ENCODE peak calls at places on chromosomes 13 and 19, in five cellular contexts. Z is fibroblast of mammary gland; T is kidney epithelial cell; L is tibial artery; N is CD8-positive, alpha-beta T cell. I is an unnamed sample.

GRCh38 chr13:27965740-27966640 is 3.1 kb downstream of the CDX2 start:
- DNase-seq in T (no peak), N (no peak), L (no peak), Z (no peak), I (no peak)

GRCh38 chr19:52716578-52716977 is 18.3 kb downstream of the ZNF611 start:
- DNase-seq in Z (no peak), N (no peak), T (no peak), L (no peak), I (no peak)

GRCh38 chr13:113766035-113766800 is 7.2 kb downstream of the TMEM255B start:
- DNase-seq in Z (no peak), T (no peak), N (no peak), L (no peak), I (no peak)

GRCh38 chr13:66405908-66406802 is 824.0 kb downstream of the PCDH9 start:
- DNase-seq in L (no peak), Z (peak), N (no peak), T (peak), I (peak)

GRCh38 chr13:52615817-52616216 is 26.4 kb upstream of the HNRNPA1L2 start:
- DNase-seq in N (no peak), T (no peak), L (no peak), Z (peak), I (no peak)

GRCh38 chr19:20321139-20321656 is 154.2 kb downstream of the ZNF486 start:
- DNase-seq in Z (no peak), L (no peak), T (no peak), N (no peak), I (no peak)

GRCh38 chr19:56765107-56765506 is 75.4 kb downstream of the PEG3 start:
- DNase-seq in T (no peak), L (no peak), Z (peak), N (no peak), I (no peak)

GRCh38 chr19:58052256-58052655 is 6.8 kb upstream of the ZNF135 start:
- DNase-seq in L (no peak), Z (no peak), T (no peak), N (no peak), I (no peak)

GRCh38 chr13:66409542-66409941 is 820.6 kb downstream of the PCDH9 start:
- DNase-seq in L (no peak), T (no peak), N (no peak), Z (no peak), I (no peak)

GRCh38 chr13:47901451-47901850 is 99.6 kb downstream of the SUCLA2 start:
- DNase-seq in N (no peak), Z (peak), T (no peak), L (no peak), I (peak)

GRCh38 chr19:44848036-44848804 is 2.1 kb downstream of the NECTIN2 start:
- DNase-seq in T (peak), L (peak), N (no peak), Z (peak), I (peak)

GRCh38 chr19:8306235-8307054 is 1.7 kb downstream of the CD320 start:
- DNase-seq in L (no peak), N (no peak), T (no peak), Z (no peak), I (no peak)

GRCh38 chr13:42498521-42498920 is 75.4 kb upstream of the TNFSF11 start:
- DNase-seq in T (no peak), Z (no peak), N (no peak), L (no peak), I (no peak)

GRCh38 chr13:26377038-26377437 is 123.1 kb downstream of the CDK8 start:
- DNase-seq in L (no peak), Z (peak), T (no peak), N (no peak), I (peak)

GRCh38 chr19:2721570-2722540 is 683 bp upstream of the DIRAS1 start:
- DNase-seq in Z (no peak), L (no peak), N (no peak), T (no peak), I (no peak)

GRCh38 chr13:95833713-95834112 is 156.8 kb downstream of the DNAJC3 start:
- DNase-seq in T (no peak), N (no peak), Z (peak), L (no peak), I (peak)

GRCh38 chr13:110498327-110498726 is 63.2 kb downstream of the RAB20 start:
- DNase-seq in T (no peak), L (no peak), Z (peak), N (no peak), I (peak)

GRCh38 chr19:9013988-9014387 is 3.8 kb upstream of the MUC16 start:
- DNase-seq in N (no peak), T (no peak), Z (no peak), L (no peak), I (no peak)

GRCh38 chr13:23680836-23681235 is 110.6 kb downstream of the TNFRSF19 start:
- DNase-seq in L (no peak), N (no peak), Z (no peak), T (no peak), I (no peak)

GRCh38 chr19:17411801-17412200 is 6.4 kb upstream of the BST2 start:
- DNase-seq in N (no peak), T (no peak), L (no peak), Z (no peak), I (no peak)

GRCh38 chr13:113210834-113211233 is 1.4 kb downstream of the CUL4A start:
- DNase-seq in L (no peak), T (no peak), N (no peak), Z (no peak), I (no peak)

GRCh38 chr19:43596842-43597461 is 557 bp downstream of the ZNF576 start:
- DNase-seq in L (no peak), N (no peak), Z (no peak), T (no peak), I (no peak)

GRCh38 chr19:30349131-30349730 is 23.0 kb upstream of the ZNF536 start:
- DNase-seq in Z (no peak), T (no peak), L (no peak), N (no peak), I (no peak)

GRCh38 chr19:27776020-27776419 is 1436.9 kb downstream of the UQCRFS1 start:
- DNase-seq in T (no peak), Z (peak), N (no peak), L (no peak), I (peak)

GRCh38 chr13:28045861-28046260 is 54.5 kb downstream of the FLT3 start:
- DNase-seq in N (no peak), T (no peak), L (no peak), Z (no peak), I (peak)

GRCh38 chr13:46516624-46517318 is 36.2 kb upstream of the LRCH1 start:
- DNase-seq in N (no peak), T (no peak), Z (peak), L (no peak), I (peak)

GRCh38 chr13:20713751-20714150 is 10.3 kb downstream of the IL17D start:
- DNase-seq in L (no peak), Z (peak), T (no peak), N (no peak), I (peak)

GRCh38 chr19:22502766-22503165 is 80.6 kb upstream of the ZNF98 start:
- DNase-seq in N (no peak), Z (no peak), T (no peak), L (no peak), I (no peak)

GRCh38 chr19:7926021-7926726 is at the start of gene CTXN1:
- DNase-seq in Z (peak), T (no peak), L (peak), N (peak), I (peak)

GRCh38 chr19:2122982-2123381 is 26.3 kb downstream of the IZUMO4 start:
- DNase-seq in T (no peak), L (no peak), N (no peak), Z (no peak), I (no peak)

GRCh38 chr13:42740753-42741152 is 40.6 kb upstream of the FAM216B start:
- DNase-seq in Z (no peak), L (peak), T (peak), N (no peak), I (no peak)

GRCh38 chr19:1503089-1503924 is 9.5 kb downstream of the ADAMTSL5 start:
- DNase-seq in N (peak), Z (peak), L (no peak), T (no peak), I (peak)

GRCh38 chr13:55937180-55937579 is 1203.5 kb upstream of the PRR20A start:
- DNase-seq in Z (no peak), L (no peak), N (no peak), T (no peak), I (no peak)

DNA sequence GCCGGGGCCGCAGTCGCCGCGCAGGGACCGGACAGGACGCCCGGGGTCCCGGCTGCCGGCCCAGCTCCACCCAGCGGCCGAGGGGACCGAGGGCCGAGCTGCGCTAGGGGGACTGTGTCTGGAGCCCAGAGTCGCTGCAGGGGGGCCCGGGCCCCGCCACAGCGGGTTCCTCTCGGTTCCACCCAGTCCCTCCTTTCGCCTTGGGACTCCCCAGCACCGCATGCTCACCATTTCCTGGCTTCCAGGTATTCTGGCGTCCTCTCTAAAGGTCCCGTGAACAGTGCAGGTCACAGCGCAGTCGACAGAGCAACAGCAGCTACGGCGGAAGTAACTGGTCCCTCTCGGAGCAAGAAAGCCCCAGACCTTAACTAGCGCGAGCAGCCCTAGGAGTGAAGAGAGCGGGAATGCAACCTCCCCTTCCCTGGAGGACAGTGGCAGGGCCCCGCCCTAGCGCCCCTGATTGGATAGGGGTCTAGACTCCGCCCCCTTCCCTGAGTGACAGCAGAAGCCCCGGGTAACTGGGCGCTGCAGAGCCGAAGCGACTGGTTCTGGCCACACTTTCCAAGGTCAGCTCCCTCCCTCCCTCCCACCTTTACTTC is at the start of gene ZNF878:
- DNase-seq in Z (peak), N (peak), T (peak), L (peak), I (peak)
- TF ChIP-seq CTCF in Z (no peak), N (no peak), T (peak), L (no peak), I (peak)

DNA sequence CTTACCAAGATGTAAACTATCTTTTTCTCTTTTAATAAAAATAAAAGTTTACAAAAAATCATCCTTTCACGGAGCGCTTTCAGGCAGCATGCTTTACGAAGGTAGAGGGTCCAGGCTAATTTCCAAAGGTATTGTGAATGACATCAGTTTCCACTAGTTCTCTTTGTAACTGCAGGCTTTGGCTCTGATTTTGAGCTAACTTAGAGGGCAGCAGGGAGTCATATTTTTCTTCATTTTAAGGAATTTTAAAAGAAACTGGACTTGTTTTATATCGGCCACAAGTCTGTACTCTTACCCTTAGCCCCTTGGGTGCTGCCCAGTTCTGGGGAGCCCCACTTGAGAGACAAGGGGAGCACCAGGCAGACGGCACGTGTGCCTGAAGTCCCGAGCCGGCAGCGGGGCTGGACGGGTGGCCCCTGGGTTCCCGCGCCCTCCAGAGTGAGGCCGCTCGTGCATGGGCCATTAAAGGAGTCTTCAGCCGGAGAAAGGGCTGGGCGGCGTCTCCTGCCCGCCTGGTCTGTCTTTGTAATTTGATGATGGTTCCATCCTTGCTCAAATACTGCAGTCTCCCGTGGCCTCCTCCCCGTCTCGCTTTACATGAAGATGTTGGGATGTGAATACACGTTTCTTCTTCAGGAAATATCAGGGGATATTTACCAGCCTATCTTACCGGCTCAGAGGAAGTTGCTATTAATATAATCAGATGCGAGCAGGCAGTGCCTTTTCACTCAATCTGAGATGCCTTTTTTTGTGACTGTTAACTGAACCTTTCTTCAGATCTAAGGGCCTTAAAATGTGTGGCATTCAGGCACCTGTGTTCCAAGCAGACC is 67.4 kb downstream of the GGACT start:
- DNase-seq in N (no peak), Z (no peak), L (no peak), T (no peak), I (no peak)
- H3K4me3 ChIP-seq in N (no peak), Z (no peak), L (no peak), T (no peak), I (no peak)

DNA sequence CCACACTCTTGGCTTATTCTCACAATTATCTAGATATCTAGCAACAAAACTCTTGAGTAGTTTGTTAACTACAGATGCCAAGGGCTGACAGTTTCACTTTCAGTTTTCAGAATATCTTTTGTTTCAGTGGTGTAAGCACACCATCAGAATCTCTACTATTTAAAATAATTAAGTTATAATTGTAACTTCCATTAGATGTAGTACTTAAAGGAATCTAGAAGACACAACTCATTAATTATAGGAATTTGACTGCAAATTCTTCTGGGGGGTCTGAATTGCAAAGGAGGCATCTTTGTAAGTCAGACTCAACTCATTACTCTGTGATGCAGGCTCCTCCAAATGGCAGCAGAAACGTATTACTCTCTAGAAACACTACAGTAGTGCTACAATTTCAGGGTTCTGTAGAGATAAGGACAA is 44.9 kb upstream of the USPL1 start:
- DNase-seq in L (no peak), Z (peak), N (no peak), T (no peak), I (peak)
- TF ChIP-seq CTCF in L (no peak), Z (peak), N (peak), T (peak), I (peak)

GRCh38 chr13:112067121-112067741 is at the start of gene SOX1:
- DNase-seq in N (no peak), T (no peak), L (no peak), Z (no peak), I (no peak)

GRCh38 chr13:112067871-112068305 is 939 bp downstream of the SOX1 start:
- DNase-seq in T (no peak), L (no peak), Z (peak), N (no peak), I (no peak)

GRCh38 chr13:112065521-112065866 is 1.5 kb upstream of the SOX1 start:
- DNase-seq in T (no peak), Z (no peak), L (no peak), N (no peak), I (no peak)

GRCh38 chr13:112065867-112066623 is 904 bp upstream of the SOX1 start:
- DNase-seq in L (no peak), N (no peak), Z (no peak), T (no peak), I (no peak)

DNA sequence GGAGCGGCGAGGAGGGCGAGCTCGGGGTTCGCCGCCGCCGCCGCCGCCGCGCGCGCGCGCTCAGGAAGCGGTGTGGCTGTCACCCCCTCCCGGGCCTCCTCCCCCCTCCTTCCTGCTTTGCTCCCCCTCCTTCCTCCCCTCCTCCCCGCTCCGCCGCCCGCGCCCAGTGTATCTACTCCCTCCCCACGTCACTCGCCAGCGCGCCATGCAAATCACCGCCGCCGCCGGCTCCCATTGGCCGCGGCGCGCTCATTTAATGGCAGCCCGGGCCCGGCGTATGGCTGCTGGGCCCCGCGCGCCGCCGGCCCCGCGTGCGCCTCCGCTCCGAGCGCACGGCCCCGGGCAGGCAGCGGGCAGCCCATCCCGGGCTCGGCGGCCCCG is 335 bp upstream of the SOX1 start:
- DNase-seq in T (no peak), N (peak), L (no peak), Z (no peak), I (peak)
- H3K4me3 ChIP-seq in T (no peak), N (peak), L (peak), Z (no peak), I (no peak)

GRCh38 chr19:5354403-5354802 is 13.8 kb upstream of the PTPRS start:
- DNase-seq in Z (peak), T (no peak), L (no peak), N (no peak), I (no peak)
- TF ChIP-seq CTCF in Z (peak), T (peak), L (no peak), N (no peak), I (peak)